ENCODE peak calls at places on chromosomes 2 and 18, in six cellular contexts. K is stomach, Q is body of pancreas, Y is lower lobe of right lung, Z is adipocyte, B is PC-9. S is an unnamed sample. For H3K4me1 and H3K36me3, the result is how much of the 10 kb centered on the place peaks cover.

GRCh38 chr2:55843096-55843991 is 80.2 kb downstream of the EFEMP1 start:
- DNase-seq in Z (peak), K (peak), Y (no peak), B (peak), Q (peak), S (peak)

GRCh38 chr2:46982356-46983064 is 66.9 kb upstream of the MCFD2 start:
- DNase-seq in Y (no peak), K (no peak), Z (no peak), B (no peak), Q (no peak), S (no peak)

GRCh38 chr2:11742317-11742701 is 4.1 kb upstream of the LPIN1 start:
- DNase-seq in Z (no peak), Q (no peak), B (no peak), K (no peak), Y (no peak), S (no peak)

GRCh38 chr2:201654611-201655384 is 11.5 kb upstream of the TMEM237 start:
- DNase-seq in Q (no peak), Y (no peak), B (no peak), K (no peak), Z (peak), S (no peak)

GRCh38 chr18:42977982-42978595 is 137.4 kb downstream of the RIT2 start:
- DNase-seq in Y (no peak), K (no peak), B (no peak), Z (no peak), Q (no peak), S (no peak)

GRCh38 chr18:71443726-71444480 is 1100.2 kb downstream of the CBLN2 start:
- DNase-seq in B (no peak), Q (no peak), K (no peak), Z (no peak), Y (no peak), S (no peak)

GRCh38 chr2:64698668-64699444 is 45.1 kb upstream of the SERTAD2 start:
- DNase-seq in Q (no peak), B (peak), K (no peak), Z (peak), Y (no peak), S (peak)

GRCh38 chr18:61334491-61334850 is 1.2 kb downstream of the CDH20 start:
- DNase-seq in Z (peak), Q (no peak), K (no peak), B (no peak), Y (no peak), S (no peak)

GRCh38 chr2:118980573-118980972 is 38.6 kb downstream of the MARCO start:
- DNase-seq in Z (no peak), B (no peak), Y (no peak), K (no peak), Q (no peak), S (no peak)

GRCh38 chr2:124269348-124269747 is 244.3 kb downstream of the CNTNAP5 start:
- DNase-seq in Q (no peak), B (no peak), Z (no peak), K (peak), Y (no peak), S (no peak)

GRCh38 chr2:4900242-4900641 is 791.9 kb upstream of the SOX11 start:
- DNase-seq in Y (no peak), Q (no peak), K (no peak), B (no peak), Z (no peak), S (no peak)

GRCh38 chr18:1668284-1668683 is 763.6 kb downstream of the ADCYAP1 start:
- DNase-seq in Q (no peak), B (no peak), Y (no peak), Z (no peak), K (no peak), S (no peak)

GRCh38 chr2:238855299-238855698 is 7.4 kb downstream of the TWIST2 start:
- DNase-seq in B (no peak), K (no peak), Z (peak), Q (no peak), Y (no peak), S (no peak)

GRCh38 chr2:30981101-30981500 is 157.1 kb downstream of the GALNT14 start:
- DNase-seq in K (no peak), Z (peak), B (no peak), Q (no peak), Y (no peak), S (no peak)

GRCh38 chr2:128298846-128299507 is 19.7 kb downstream of the HS6ST1 start:
- DNase-seq in Y (no peak), K (no peak), Z (no peak), Q (no peak), B (no peak), S (no peak)
- H3K4me3 ChIP-seq in Y (no peak), K (no peak), Z (no peak), Q (no peak), B (no peak), S (no peak)

GRCh38 chr18:8948011-8948410 is 154.5 kb upstream of the NDUFV2 start:
- DNase-seq in Q (no peak), B (no peak), Y (no peak), K (no peak), Z (no peak), S (no peak)
- H3K4me1 ChIP-seq in Q (under half), B (under half), Y (under half), K (under half), Z (half or more), S (under half)

DNA sequence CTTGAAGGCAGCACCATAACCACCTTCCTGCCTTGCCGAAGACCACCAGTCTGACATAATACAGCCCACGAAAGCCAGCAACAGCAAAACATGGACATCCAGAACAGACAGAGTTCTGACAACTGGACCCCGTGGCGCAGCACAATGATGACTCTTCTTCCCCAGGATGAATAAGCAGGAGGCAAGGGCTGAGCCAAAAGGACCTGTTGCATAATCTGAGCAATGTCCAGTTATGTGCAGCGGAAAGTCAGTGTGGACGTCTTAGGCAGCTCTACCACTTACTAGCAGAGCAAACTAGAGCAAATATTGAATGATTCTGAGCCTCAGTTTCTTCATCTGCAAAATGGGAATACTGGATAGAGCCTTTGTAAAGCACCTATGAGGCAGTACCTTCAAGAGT is 225.1 kb downstream of the ZBTB7C start:
- DNase-seq in K (no peak), Z (no peak), Q (no peak), B (no peak), Y (no peak), S (no peak)
- H3K36me3 ChIP-seq in K (under half), Z (under half), Q (under half), B (under half), Y (under half), S (under half)

GRCh38 chr2:159617651-159618050 is 1.3 kb upstream of the BAZ2B start:
- DNase-seq in Z (peak), K (no peak), Q (peak), B (no peak), Y (no peak), S (peak)
- H3K4me3 ChIP-seq in Z (peak), K (no peak), Q (no peak), B (no peak), Y (peak), S (no peak)

GRCh38 chr2:98730851-98731708 is at the start of gene MGAT4A:
- DNase-seq in Z (peak), Y (peak), Q (peak), K (peak), B (no peak), S (peak)
- H3K4me1 ChIP-seq in Z (under half), Y (half or more), Q (under half), K (half or more), B (under half), S (under half)

GRCh38 chr2:88885679-88886402 is 194.4 kb downstream of the RPIA start:
- DNase-seq in B (no peak), K (no peak), Z (no peak), Q (no peak), Y (no peak), S (no peak)
- H3K36me3 ChIP-seq in B (under half), K (under half), Z (under half), Q (under half), Y (under half), S (under half)

S was measured in small intestine.